ENCODE peak calls at places on chromosome 18, in ten cellular contexts. One of them, this sample, is unnamed.

GRCh38 chr18:50194623-50195532 is at the start of gene MYO5B:
- DNase-seq in H54: no peak
- DNase-seq in stimulated activated CD8-positive, alpha-beta memory T cell treated with anti-CD3 and anti-CD28 coated beads, Interleukin-15, amount 100 ng/mL, for 1 hour: no peak
- DNase-seq in NCI-H1436: peak
- DNase-seq in right atrium auricular region: no peak
- DNase-seq in effector memory CD4-positive, alpha-beta T cell: no peak
- DNase-seq in A549: peak
- DNase-seq in AML-193: no peak
- DNase-seq in NCI-H2081: peak
- DNase-seq in sigmoid colon: no peak
- DNase-seq in this sample: peak

GRCh38 chr18:44548291-44549221 is 132.1 kb upstream of the SETBP1 start:
- DNase-seq in H54: no peak
- DNase-seq in stimulated activated CD8-positive, alpha-beta memory T cell treated with anti-CD3 and anti-CD28 coated beads, Interleukin-15, amount 100 ng/mL, for 1 hour: no peak
- DNase-seq in NCI-H1436: no peak
- DNase-seq in right atrium auricular region: no peak
- DNase-seq in effector memory CD4-positive, alpha-beta T cell: no peak
- DNase-seq in A549: no peak
- DNase-seq in AML-193: no peak
- DNase-seq in NCI-H2081: no peak
- DNase-seq in sigmoid colon: no peak
- DNase-seq in this sample: peak

GRCh38 chr18:9475643-9476580 is 599 bp downstream of the RALBP1 start:
- DNase-seq in H54: peak
- DNase-seq in stimulated activated CD8-positive, alpha-beta memory T cell treated with anti-CD3 and anti-CD28 coated beads, Interleukin-15, amount 100 ng/mL, for 1 hour: peak
- DNase-seq in NCI-H1436: peak
- DNase-seq in right atrium auricular region: no peak
- DNase-seq in effector memory CD4-positive, alpha-beta T cell: peak
- DNase-seq in A549: peak
- DNase-seq in AML-193: peak
- DNase-seq in NCI-H2081: peak
- DNase-seq in sigmoid colon: no peak
- DNase-seq in this sample: peak

GRCh38 chr18:74831571-74832250 is 234.0 kb downstream of the ZNF407 start:
- DNase-seq in H54: no peak
- DNase-seq in stimulated activated CD8-positive, alpha-beta memory T cell treated with anti-CD3 and anti-CD28 coated beads, Interleukin-15, amount 100 ng/mL, for 1 hour: no peak
- DNase-seq in NCI-H1436: no peak
- DNase-seq in right atrium auricular region: no peak
- DNase-seq in effector memory CD4-positive, alpha-beta T cell: no peak
- DNase-seq in A549: no peak
- DNase-seq in AML-193: no peak
- DNase-seq in NCI-H2081: no peak
- DNase-seq in sigmoid colon: no peak
- DNase-seq in this sample: no peak

GRCh38 chr18:54777118-54777791 is 51.0 kb upstream of the RAB27B start:
- DNase-seq in H54: no peak
- DNase-seq in stimulated activated CD8-positive, alpha-beta memory T cell treated with anti-CD3 and anti-CD28 coated beads, Interleukin-15, amount 100 ng/mL, for 1 hour: no peak
- DNase-seq in NCI-H1436: no peak
- DNase-seq in right atrium auricular region: no peak
- DNase-seq in effector memory CD4-positive, alpha-beta T cell: no peak
- DNase-seq in A549: no peak
- DNase-seq in AML-193: no peak
- DNase-seq in NCI-H2081: no peak
- DNase-seq in sigmoid colon: no peak
- DNase-seq in this sample: no peak

GRCh38 chr18:48072428-48073204 is 142.2 kb upstream of the SMAD2 start:
- DNase-seq in H54: no peak
- DNase-seq in stimulated activated CD8-positive, alpha-beta memory T cell treated with anti-CD3 and anti-CD28 coated beads, Interleukin-15, amount 100 ng/mL, for 1 hour: no peak
- DNase-seq in NCI-H1436: no peak
- DNase-seq in right atrium auricular region: no peak
- DNase-seq in effector memory CD4-positive, alpha-beta T cell: no peak
- DNase-seq in A549: no peak
- DNase-seq in AML-193: no peak
- DNase-seq in NCI-H2081: no peak
- DNase-seq in sigmoid colon: no peak
- DNase-seq in this sample: no peak

GRCh38 chr18:77127769-77128671 is 4.6 kb downstream of the MBP start:
- DNase-seq in H54: no peak
- DNase-seq in stimulated activated CD8-positive, alpha-beta memory T cell treated with anti-CD3 and anti-CD28 coated beads, Interleukin-15, amount 100 ng/mL, for 1 hour: no peak
- DNase-seq in NCI-H1436: no peak
- DNase-seq in right atrium auricular region: no peak
- DNase-seq in effector memory CD4-positive, alpha-beta T cell: no peak
- DNase-seq in A549: no peak
- DNase-seq in AML-193: peak
- DNase-seq in NCI-H2081: peak
- DNase-seq in sigmoid colon: peak
- DNase-seq in this sample: no peak

GRCh38 chr18:8747440-8747937 is 42.1 kb downstream of the MTCL1 start:
- DNase-seq in H54: no peak
- DNase-seq in stimulated activated CD8-positive, alpha-beta memory T cell treated with anti-CD3 and anti-CD28 coated beads, Interleukin-15, amount 100 ng/mL, for 1 hour: no peak
- DNase-seq in NCI-H1436: no peak
- DNase-seq in right atrium auricular region: peak
- DNase-seq in effector memory CD4-positive, alpha-beta T cell: no peak
- DNase-seq in A549: no peak
- DNase-seq in AML-193: no peak
- DNase-seq in NCI-H2081: no peak
- DNase-seq in sigmoid colon: no peak
- DNase-seq in this sample: no peak